ENCODE peak calls at places on chromosomes 5 and 9, in four cellular contexts. I, B, Y and J are unnamed samples.

GRCh38 chr9:33161011-33161588 is 6.0 kb downstream of the B4GALT1 start:
- DNase-seq in I (peak; percentile 40), B (no peak), Y (peak; percentile 98), J (peak; percentile 88)

GRCh38 chr9:137235424-137236237 is 4.9 kb downstream of the SLC34A3 start:
- DNase-seq in I (no peak), B (peak; percentile 68), Y (no peak), J (no peak)

GRCh38 chr5:14250094-14250777 is 107.1 kb downstream of the TRIO start:
- DNase-seq in I (peak; percentile 46), B (no peak), Y (peak; percentile 86), J (peak; percentile 88)

GRCh38 chr5:1424716-1425115 is 20.5 kb downstream of the SLC6A3 start:
- DNase-seq in I (no peak), B (no peak), Y (no peak), J (no peak)

GRCh38 chr5:76483433-76483832 is 80.3 kb downstream of the IQGAP2 start:
- DNase-seq in I (no peak), B (peak; percentile 66), Y (no peak), J (peak; percentile 61)

GRCh38 chr5:167643616-167644015 is 647.8 kb upstream of the WWC1 start:
- DNase-seq in I (no peak), B (no peak), Y (no peak), J (no peak)

GRCh38 chr5:118592234-118592633 is 396.1 kb downstream of the DTWD2 start:
- DNase-seq in I (no peak), B (no peak), Y (no peak), J (no peak)

GRCh38 chr9:126412945-126413344 is 86.3 kb downstream of the MVB12B start:
- DNase-seq in I (no peak), B (no peak), Y (no peak), J (no peak)

GRCh38 chr9:35932732-35933131 is 23.4 kb downstream of the SPAAR start:
- DNase-seq in I (no peak), B (no peak), Y (no peak), J (no peak)

GRCh38 chr9:36867241-36867640 is 166.8 kb downstream of the PAX5 start:
- DNase-seq in I (no peak), B (no peak), Y (no peak), J (no peak)

GRCh38 chr5:13866792-13867191 is 77.7 kb downstream of the DNAH5 start:
- DNase-seq in I (peak; percentile 63), B (no peak), Y (peak; percentile 41), J (peak; percentile 48)

GRCh38 chr9:32431940-32432555 is 47.6 kb downstream of the ACO1 start:
- DNase-seq in I (peak; percentile 12), B (peak; percentile 43), Y (peak; percentile 64), J (peak; percentile 46)

GRCh38 chr5:72248352-72249032 is 71.5 kb downstream of the MRPS27 start:
- DNase-seq in I (no peak), B (no peak), Y (peak; percentile 88), J (peak; percentile 61)

GRCh38 chr5:178474562-178475184 is 115.5 kb downstream of the COL23A1 start:
- DNase-seq in I (no peak), B (no peak), Y (no peak), J (peak; percentile 55)

GRCh38 chr9:121888438-121888775 is 204.7 kb downstream of the TTLL11 start:
- DNase-seq in I (no peak), B (no peak), Y (peak; percentile 85), J (peak; percentile 39)

GRCh38 chr9:93648836-93649235 is 72.5 kb downstream of the PHF2 start:
- DNase-seq in I (no peak), B (no peak), Y (no peak), J (no peak)

GRCh38 chr5:35823347-35823875 is 33.3 kb upstream of the IL7R start:
- DNase-seq in I (no peak), B (no peak), Y (no peak), J (no peak)

DNA sequence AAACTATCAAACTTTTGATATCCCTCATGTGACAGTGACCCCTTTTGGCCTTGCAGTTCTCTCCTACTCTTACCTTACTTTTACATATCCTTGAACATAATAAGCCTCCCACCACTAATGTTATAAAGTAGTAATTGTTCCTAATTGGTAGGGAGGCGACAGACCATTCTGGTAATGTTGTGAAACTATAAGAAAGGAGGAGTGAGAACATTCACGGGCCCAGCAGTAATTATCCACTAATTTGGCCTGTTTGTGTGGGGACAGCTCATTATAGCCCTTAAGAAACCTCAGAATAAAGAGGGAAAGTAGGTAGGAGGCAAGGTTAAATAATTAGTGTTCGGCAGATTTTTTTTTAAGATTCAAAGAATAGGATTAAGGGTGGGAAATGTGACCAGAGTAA is 1046.5 kb upstream of the ARRDC3 start:
- DNase-seq in I (peak; percentile 56), B (no peak), Y (no peak), J (no peak)
- H3K18ac ChIP-seq in I (no peak overlapping the region), B (no peak overlapping the region), Y (no peak overlapping the region), J (no peak overlapping the region)

GRCh38 chr9:130150779-130151381 is 21.3 kb upstream of the NCS1 start:
- DNase-seq in I (no peak), B (no peak), Y (peak; percentile 74), J (peak; percentile 86)
- H3K18ac ChIP-seq in I (peak overlapping the region; percentile 48), B (no peak overlapping the region), Y (peak overlapping the region; percentile 69), J (no peak overlapping the region)

GRCh38 chr5:127580731-127581130 is 63.3 kb downstream of the PRRC1 start:
- DNase-seq in I (no peak), B (no peak), Y (no peak), J (no peak)

GRCh38 chr5:127586811-127587210 is 62.1 kb upstream of the CTXN3 start:
- DNase-seq in I (no peak), B (no peak), Y (no peak), J (no peak)

GRCh38 chr5:127586371-127586770 is 62.5 kb upstream of the CTXN3 start:
- DNase-seq in I (no peak), B (no peak), Y (no peak), J (no peak)

GRCh38 chr5:127585661-127586060 is 63.2 kb upstream of the CTXN3 start:
- DNase-seq in I (no peak), B (no peak), Y (no peak), J (no peak)

GRCh38 chr5:127582723-127583370 is 65.4 kb downstream of the PRRC1 start:
- DNase-seq in I (no peak), B (no peak), Y (no peak), J (no peak)
- H3K18ac ChIP-seq in I (no peak overlapping the region), B (no peak overlapping the region), Y (no peak overlapping the region), J (no peak overlapping the region)

GRCh38 chr9:16179566-16179965 is 626.7 kb downstream of the CCDC171 start:
- DNase-seq in I (no peak), B (no peak), Y (no peak), J (no peak)
- H3K18ac ChIP-seq in I (no peak overlapping the region), B (no peak overlapping the region), Y (no peak overlapping the region), J (no peak overlapping the region)

DNA sequence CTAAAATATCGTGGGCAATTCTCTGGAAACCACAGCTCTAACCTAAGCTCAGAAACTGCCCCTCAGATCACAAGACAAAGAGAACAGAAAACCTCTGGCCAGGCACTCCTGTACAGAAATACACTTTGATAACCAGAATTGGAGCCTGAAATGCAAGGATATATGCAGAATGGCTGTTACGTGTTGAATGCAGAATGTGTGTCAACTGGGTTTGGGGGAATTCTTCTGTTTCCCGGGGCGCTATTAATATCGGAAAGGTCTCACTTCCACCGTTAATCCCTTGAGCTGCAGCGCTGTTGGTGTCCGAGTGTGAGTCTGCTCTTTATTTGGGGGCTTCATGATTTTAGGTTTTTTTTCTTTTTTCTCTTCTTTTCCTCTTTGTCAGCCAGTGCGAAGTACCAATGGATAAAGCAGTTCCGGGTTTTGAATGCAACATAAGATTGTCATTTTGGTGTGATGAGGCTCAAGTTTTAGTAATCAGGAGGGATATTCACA is 1.2 kb downstream of the PIK3R1 start:
- DNase-seq in I (peak; percentile 21), B (no peak), Y (peak; percentile 27), J (no peak)
- H3K18ac ChIP-seq in I (peak overlapping the region; percentile 98), B (no peak overlapping the region), Y (peak overlapping the region; percentile 33), J (no peak overlapping the region)

DNA sequence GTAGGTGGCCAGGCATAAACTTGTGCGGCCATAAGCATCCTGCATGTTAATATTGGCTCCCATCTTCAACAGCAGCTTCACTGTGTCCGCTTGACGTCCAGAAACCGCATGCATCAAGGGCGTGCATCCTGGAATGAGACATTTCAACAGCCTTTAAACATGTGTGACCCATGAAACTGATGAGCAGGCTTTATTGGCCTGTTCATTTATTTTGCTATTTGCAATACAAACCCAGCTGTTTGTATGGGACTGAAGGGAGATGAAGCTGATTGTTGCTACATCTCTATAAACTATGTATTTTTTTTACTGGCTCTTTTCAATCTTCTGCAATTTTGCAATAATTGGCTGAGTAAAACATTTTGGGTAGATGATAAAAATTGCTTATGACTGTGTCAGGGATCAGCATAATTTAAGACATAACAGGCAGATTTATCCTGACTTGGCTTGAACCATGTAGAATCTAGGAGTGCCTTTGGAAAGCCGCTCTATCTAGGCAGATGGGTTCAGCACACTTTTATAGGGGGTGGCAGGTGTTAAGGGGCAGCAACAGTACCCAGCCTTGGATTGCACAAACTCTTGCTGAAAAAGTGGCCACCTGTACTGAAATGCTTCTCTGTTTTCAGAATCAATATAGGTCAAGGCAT is 56.9 kb downstream of the ANKRD55 start:
- DNase-seq in I (no peak), B (no peak), Y (peak; percentile 76), J (no peak)
- H3K18ac ChIP-seq in I (peak overlapping the region; percentile 68), B (no peak overlapping the region), Y (peak overlapping the region; percentile 67), J (no peak overlapping the region)

GRCh38 chr9:16825364-16825763 is 45.1 kb downstream of the BNC2 start:
- DNase-seq in I (no peak), B (no peak), Y (peak; percentile 73), J (no peak)

GRCh38 chr9:16830806-16831205 is 39.7 kb downstream of the BNC2 start:
- DNase-seq in I (no peak), B (no peak), Y (no peak), J (no peak)

GRCh38 chr9:16825971-16826370 is 44.5 kb downstream of the BNC2 start:
- DNase-seq in I (peak; percentile 57), B (no peak), Y (peak; percentile 96), J (no peak)

GRCh38 chr9:16832101-16832500 is 38.4 kb downstream of the BNC2 start:
- DNase-seq in I (no peak), B (no peak), Y (no peak), J (no peak)

GRCh38 chr9:16828335-16829281 is 41.9 kb downstream of the BNC2 start:
- DNase-seq in I (peak; percentile 79), B (peak; percentile 50), Y (peak; percentile 78), J (peak; percentile 39)
- H3K18ac ChIP-seq in I (peak overlapping the region; percentile 85), B (no peak overlapping the region), Y (peak overlapping the region; percentile 94), J (peak overlapping the region; percentile 80)

DNA sequence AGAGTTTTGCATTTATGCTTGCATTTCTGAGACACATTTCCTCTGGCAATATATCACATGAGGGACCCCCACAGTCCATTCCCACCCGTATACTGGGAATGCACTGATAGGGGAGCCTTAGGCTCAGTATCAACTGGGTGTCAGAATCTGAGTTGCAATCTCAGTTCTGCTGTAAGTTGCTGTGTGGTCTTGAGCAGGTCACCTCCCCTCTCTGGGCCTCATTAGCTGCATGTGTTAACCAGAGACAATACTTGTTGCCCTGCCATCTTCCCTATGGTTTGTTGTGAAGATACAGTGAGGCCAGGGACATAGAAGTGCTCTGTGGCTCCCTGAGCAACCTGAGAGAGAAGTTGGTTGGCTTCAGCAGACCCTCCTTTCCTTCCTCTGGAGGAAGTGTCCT is 55.7 kb upstream of the TGFBR1 start:
- DNase-seq in I (no peak), B (no peak), Y (no peak), J (no peak)
- H3K18ac ChIP-seq in I (no peak overlapping the region), B (no peak overlapping the region), Y (no peak overlapping the region), J (no peak overlapping the region)

DNA sequence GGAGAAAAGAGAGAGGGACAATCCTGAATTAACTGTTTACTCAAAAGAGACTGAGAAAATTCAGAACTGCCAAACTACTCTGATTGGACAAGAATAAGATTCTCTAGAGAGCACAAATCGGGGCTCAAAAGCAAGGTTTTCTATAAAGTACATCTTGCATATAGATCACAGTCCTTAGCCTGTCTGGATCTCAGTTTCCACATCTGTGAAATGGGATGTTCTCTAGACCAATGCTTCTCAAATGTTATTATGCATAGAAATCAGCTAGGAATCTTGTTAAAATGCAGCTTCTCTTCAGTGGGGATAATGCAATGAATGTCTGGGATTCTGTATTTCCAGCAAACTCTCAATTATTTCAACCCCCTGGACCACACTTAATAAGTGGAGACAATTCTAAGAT is 231.6 kb downstream of the ESM1 start:
- DNase-seq in I (no peak), B (no peak), Y (no peak), J (no peak)
- H3K18ac ChIP-seq in I (no peak overlapping the region), B (no peak overlapping the region), Y (peak overlapping the region; percentile 58), J (no peak overlapping the region)